ENCODE peak calls at places on chromosomes 13 and 19, in five cellular contexts. One of them, this sample, is unnamed.

GRCh38 chr13:82758056-82758455 is 1124.2 kb downstream of the SLITRK1 start:
- DNase-seq in GM12878: no peak
- DNase-seq in H1: peak
- DNase-seq in HepG2: peak
- DNase-seq in K562: no peak
- DNase-seq in this sample: peak

GRCh38 chr13:46495647-46496046 is 57.3 kb upstream of the LRCH1 start:
- DNase-seq in HepG2: no peak
- DNase-seq in K562: no peak
- DNase-seq in GM12878: no peak
- DNase-seq in H1: no peak
- DNase-seq in this sample: no peak

GRCh38 chr19:47081095-47081494 is 32.5 kb downstream of the ZC3H4 start:
- DNase-seq in HepG2: no peak
- DNase-seq in GM12878: no peak
- DNase-seq in K562: no peak
- DNase-seq in H1: no peak
- DNase-seq in this sample: no peak

GRCh38 chr19:38537071-38537847 is 80.5 kb downstream of the MAP4K1 start:
- DNase-seq in GM12878: no peak
- DNase-seq in K562: no peak
- DNase-seq in H1: no peak
- DNase-seq in HepG2: no peak
- DNase-seq in this sample: no peak

GRCh38 chr19:15419413-15420025 is 731 bp upstream of the AKAP8L start:
- DNase-seq in HepG2: no peak
- DNase-seq in H1: no peak
- DNase-seq in K562: no peak
- DNase-seq in GM12878: no peak
- DNase-seq in this sample: no peak

GRCh38 chr19:6475321-6476108 is 6.1 kb downstream of the DENND1C start:
- DNase-seq in HepG2: no peak
- DNase-seq in H1: peak
- DNase-seq in GM12878: no peak
- DNase-seq in K562: no peak
- DNase-seq in this sample: no peak

GRCh38 chr13:33153421-33154381 is 131.9 kb downstream of the STARD13 start:
- DNase-seq in H1: no peak
- DNase-seq in K562: no peak
- DNase-seq in GM12878: no peak
- DNase-seq in HepG2: peak
- DNase-seq in this sample: no peak

GRCh38 chr13:30107536-30108136 is 199.7 kb downstream of the KATNAL1 start:
- DNase-seq in GM12878: no peak
- DNase-seq in HepG2: no peak
- DNase-seq in H1: no peak
- DNase-seq in K562: no peak
- DNase-seq in this sample: no peak

GRCh38 chr13:46160474-46161066 is 21.4 kb downstream of the LCP1 start:
- DNase-seq in H1: no peak
- DNase-seq in GM12878: no peak
- DNase-seq in HepG2: peak
- DNase-seq in K562: peak
- DNase-seq in this sample: peak

GRCh38 chr19:682678-683320 is 6.6 kb downstream of the FSTL3 start:
- DNase-seq in K562: no peak
- DNase-seq in HepG2: no peak
- DNase-seq in H1: no peak
- DNase-seq in GM12878: no peak
- DNase-seq in this sample: no peak

GRCh38 chr19:681638-682037 is 5.4 kb downstream of the FSTL3 start:
- DNase-seq in GM12878: no peak
- DNase-seq in K562: no peak
- DNase-seq in HepG2: no peak
- DNase-seq in H1: no peak
- DNase-seq in this sample: no peak

GRCh38 chr19:679418-680286 is 3.5 kb downstream of the FSTL3 start:
- DNase-seq in HepG2: no peak
- DNase-seq in K562: peak
- DNase-seq in H1: no peak
- DNase-seq in GM12878: no peak
- DNase-seq in this sample: no peak

GRCh38 chr19:680287-681028 is 4.3 kb downstream of the FSTL3 start:
- DNase-seq in H1: peak
- DNase-seq in HepG2: peak
- DNase-seq in GM12878: peak
- DNase-seq in K562: peak
- DNase-seq in this sample: peak

GRCh38 chr19:681029-681626 is 4.9 kb downstream of the FSTL3 start:
- DNase-seq in H1: no peak
- DNase-seq in K562: peak
- DNase-seq in GM12878: no peak
- DNase-seq in HepG2: no peak
- DNase-seq in this sample: no peak
- TF ChIP-seq YY1 in H1: no peak
- TF ChIP-seq YY1 in K562: no peak
- TF ChIP-seq YY1 in GM12878: no peak
- TF ChIP-seq YY1 in HepG2: no peak
- TF ChIP-seq YY1 in this sample: no peak

GRCh38 chr19:50910722-50911121 is 473 bp downstream of the KLK4 start:
- DNase-seq in GM12878: no peak
- DNase-seq in HepG2: no peak
- DNase-seq in K562: no peak
- DNase-seq in H1: no peak
- DNase-seq in this sample: no peak

GRCh38 chr19:50912102-50912599 is 956 bp upstream of the KLK4 start:
- DNase-seq in HepG2: no peak
- DNase-seq in K562: no peak
- DNase-seq in H1: peak
- DNase-seq in GM12878: no peak
- DNase-seq in this sample: no peak

GRCh38 chr19:50912727-50913716 is 1.8 kb upstream of the KLK4 start:
- DNase-seq in GM12878: no peak
- DNase-seq in K562: peak
- DNase-seq in HepG2: no peak
- DNase-seq in H1: no peak
- DNase-seq in this sample: no peak

GRCh38 chr19:50909240-50910070 is 1.7 kb downstream of the KLK4 start:
- DNase-seq in H1: peak
- DNase-seq in K562: peak
- DNase-seq in GM12878: no peak
- DNase-seq in HepG2: peak
- DNase-seq in this sample: peak

GRCh38 chr19:50911206-50912101 is at the start of gene KLK4:
- DNase-seq in K562: no peak
- DNase-seq in HepG2: no peak
- DNase-seq in GM12878: no peak
- DNase-seq in H1: no peak
- DNase-seq in this sample: no peak
- TF ChIP-seq ATF3 in K562: no peak
- TF ChIP-seq ATF3 in HepG2: no peak
- TF ChIP-seq ATF3 in GM12878: no peak
- TF ChIP-seq ATF3 in H1: no peak
- TF ChIP-seq ATF3 in this sample: no peak

GRCh38 chr19:40692212-40692551 is 1.7 kb upstream of the NUMBL start:
- DNase-seq in GM12878: no peak
- DNase-seq in H1: no peak
- DNase-seq in HepG2: no peak
- DNase-seq in K562: no peak
- DNase-seq in this sample: no peak

GRCh38 chr19:40693150-40693788 is 2.8 kb upstream of the NUMBL start:
- DNase-seq in K562: no peak
- DNase-seq in GM12878: no peak
- DNase-seq in HepG2: no peak
- DNase-seq in H1: no peak
- DNase-seq in this sample: no peak

GRCh38 chr19:40690699-40691420 is 409 bp upstream of the NUMBL start:
- DNase-seq in HepG2: no peak
- DNase-seq in H1: peak
- DNase-seq in GM12878: peak
- DNase-seq in K562: peak
- DNase-seq in this sample: peak

GRCh38 chr19:40690050-40690698 is at the start of gene NUMBL:
- DNase-seq in K562: no peak
- DNase-seq in GM12878: no peak
- DNase-seq in HepG2: no peak
- DNase-seq in H1: no peak
- DNase-seq in this sample: no peak

DNA sequence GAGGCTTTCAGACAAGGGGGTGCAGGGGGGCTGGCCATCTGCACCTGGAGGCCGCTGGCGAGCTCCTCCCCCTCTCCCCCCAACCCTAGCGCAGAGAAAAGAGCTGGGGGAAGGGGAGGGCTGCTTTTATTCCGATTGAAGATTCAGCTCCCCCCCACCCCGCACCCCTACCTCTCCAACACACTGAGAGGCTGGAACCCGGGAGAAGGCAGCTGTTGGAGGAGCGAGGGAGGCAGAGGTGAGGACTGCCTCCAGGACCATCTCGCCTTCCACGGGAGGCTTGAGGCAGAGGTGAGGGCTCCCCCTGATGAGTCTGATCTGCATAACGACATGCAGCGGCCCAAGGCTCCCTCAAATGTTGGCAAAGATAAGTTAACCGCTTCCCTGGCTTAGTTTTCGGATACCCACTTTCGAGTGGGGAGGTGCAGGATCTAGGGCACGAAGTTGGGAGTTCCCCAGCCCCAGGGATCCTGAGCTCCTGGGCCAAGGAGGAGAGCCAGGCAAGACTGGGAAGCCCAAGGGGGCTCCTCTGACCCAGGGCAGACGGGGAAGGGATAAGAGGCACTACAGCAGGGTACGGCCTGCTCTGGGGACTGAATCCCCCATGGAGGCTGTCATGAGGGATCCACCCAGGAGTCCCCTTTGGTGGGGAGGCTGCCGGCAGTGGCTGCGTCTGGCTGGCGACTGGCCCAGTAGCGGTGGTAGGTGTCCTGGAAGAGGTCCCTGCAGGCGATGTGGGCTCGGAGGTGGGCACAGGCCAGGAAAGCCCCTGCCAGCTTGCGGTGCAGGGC is 1.2 kb upstream of the NUMBL start:
- DNase-seq in HepG2: no peak
- DNase-seq in GM12878: no peak
- DNase-seq in H1: peak
- DNase-seq in K562: no peak
- DNase-seq in this sample: no peak
- H3K27ac ChIP-seq in HepG2: no peak
- H3K27ac ChIP-seq in GM12878: no peak
- H3K27ac ChIP-seq in H1: peak
- H3K27ac ChIP-seq in K562: peak
- H3K27ac ChIP-seq in this sample: peak

GRCh38 chr13:97067342-97067895 is 73.1 kb upstream of the OXGR1 start:
- DNase-seq in GM12878: no peak
- DNase-seq in HepG2: no peak
- DNase-seq in K562: no peak
- DNase-seq in H1: no peak
- DNase-seq in this sample: no peak

GRCh38 chr13:97068964-97069815 is 74.9 kb upstream of the OXGR1 start:
- DNase-seq in GM12878: no peak
- DNase-seq in HepG2: no peak
- DNase-seq in H1: no peak
- DNase-seq in K562: no peak
- DNase-seq in this sample: no peak

GRCh38 chr13:97072297-97072696 is 78.0 kb upstream of the OXGR1 start:
- DNase-seq in K562: no peak
- DNase-seq in H1: no peak
- DNase-seq in HepG2: no peak
- DNase-seq in GM12878: no peak
- DNase-seq in this sample: no peak

DNA sequence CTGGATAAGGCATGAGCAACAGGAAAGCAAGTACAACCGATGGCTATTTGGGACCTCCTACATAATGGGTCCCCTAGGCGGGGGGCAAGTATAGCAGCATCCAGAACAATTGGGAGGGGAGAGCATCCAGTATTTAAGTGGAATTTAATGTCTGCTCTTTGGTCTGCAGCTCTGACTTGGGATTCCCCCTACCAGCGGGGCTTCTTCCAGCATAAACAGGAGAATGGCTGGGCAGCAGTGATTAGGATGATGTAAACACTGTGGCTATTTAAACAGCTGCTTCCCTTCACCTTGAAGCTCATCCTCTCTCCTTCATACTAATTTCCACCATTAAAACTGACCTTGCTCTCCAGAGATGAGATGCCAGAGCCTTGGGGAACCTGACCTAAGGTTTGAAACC is 73.9 kb upstream of the OXGR1 start:
- DNase-seq in GM12878: no peak
- DNase-seq in K562: no peak
- DNase-seq in HepG2: no peak
- DNase-seq in H1: no peak
- DNase-seq in this sample: no peak
- TF ChIP-seq YY1 in GM12878: no peak
- TF ChIP-seq YY1 in K562: no peak
- TF ChIP-seq YY1 in HepG2: no peak
- TF ChIP-seq YY1 in H1: no peak
- TF ChIP-seq YY1 in this sample: no peak